ENCODE peak calls at places on chromosomes 2 and 18, in ten cellular contexts. D is left ventricle myocardium superior; L is tibial nerve; F is NCI-H1417; R is AG08395; H is iris pigment epithelial cell; U is ELF-1; V is NCI-H1092; K is A549; Z is stimulated activated CD8-positive, alpha-beta memory T cell treated with anti-CD3 and anti-CD28 coated beads, Interleukin-2, amount 100 ng/mL, for 1 hour. O is an unnamed sample.

GRCh38 chr2:52341732-52342131 is 1309.8 kb upstream of the NRXN1 start:
- DNase-seq in D (no peak), L (no peak), F (no peak), R (no peak), H (peak), U (no peak), V (no peak), K (no peak), Z (no peak), O (no peak)

GRCh38 chr18:57819671-57820460 is 16.8 kb upstream of the ATP8B1 start:
- DNase-seq in D (peak), L (no peak), F (peak), R (peak), H (peak), U (no peak), V (peak), K (peak), Z (no peak), O (no peak)

GRCh38 chr2:136116813-136117390 is 1.0 kb downstream of the CXCR4 start:
- DNase-seq in D (peak), L (no peak), F (peak), R (no peak), H (no peak), U (peak), V (no peak), K (no peak), Z (no peak), O (peak)

GRCh38 chr2:160828076-160828475 is 332.2 kb upstream of the TANK start:
- DNase-seq in D (no peak), L (no peak), F (no peak), R (no peak), H (no peak), U (no peak), V (no peak), K (no peak), Z (no peak), O (no peak)

GRCh38 chr2:176817061-176817565 is 395.5 kb upstream of the HNRNPA3 start:
- DNase-seq in D (no peak), L (no peak), F (peak), R (peak), H (no peak), U (peak), V (no peak), K (no peak), Z (no peak), O (no peak)

GRCh38 chr2:30394096-30394495 is 53.0 kb upstream of the LCLAT1 start:
- DNase-seq in D (no peak), L (no peak), F (peak), R (no peak), H (no peak), U (no peak), V (peak), K (no peak), Z (no peak), O (no peak)

GRCh38 chr2:123077101-123077500 is 948.0 kb upstream of the CNTNAP5 start:
- DNase-seq in D (no peak), L (no peak), F (no peak), R (no peak), H (no peak), U (peak), V (no peak), K (no peak), Z (no peak), O (no peak)

GRCh38 chr18:69838620-69839411 is 108.9 kb downstream of the CD226 start:
- DNase-seq in D (no peak), L (no peak), F (no peak), R (no peak), H (no peak), U (peak), V (no peak), K (peak), Z (no peak), O (no peak)

GRCh38 chr2:117976581-117976980 is 37.3 kb downstream of the CCDC93 start:
- DNase-seq in D (no peak), L (no peak), F (no peak), R (no peak), H (no peak), U (no peak), V (no peak), K (no peak), Z (no peak), O (no peak)

GRCh38 chr2:228675042-228675441 is 493.6 kb upstream of the SPHKAP start:
- DNase-seq in D (no peak), L (no peak), F (no peak), R (peak), H (peak), U (no peak), V (no peak), K (no peak), Z (no peak), O (no peak)

GRCh38 chr18:25535495-25535894 is 183.5 kb upstream of the ZNF521 start:
- DNase-seq in D (no peak), L (no peak), F (peak), R (no peak), H (no peak), U (no peak), V (no peak), K (no peak), Z (no peak), O (no peak)

GRCh38 chr2:151878655-151879563 is 50.7 kb upstream of the ARL5A start:
- DNase-seq in D (no peak), L (no peak), F (no peak), R (no peak), H (peak), U (peak), V (no peak), K (no peak), Z (no peak), O (no peak)

GRCh38 chr2:120307482-120307881 is 38.5 kb upstream of the INHBB start:
- DNase-seq in D (no peak), L (no peak), F (no peak), R (no peak), H (no peak), U (no peak), V (no peak), K (no peak), Z (no peak), O (no peak)

GRCh38 chr2:26561918-26562810 is 79.0 kb downstream of the CIB4 start:
- DNase-seq in D (peak), L (no peak), F (peak), R (peak), H (peak), U (peak), V (peak), K (peak), Z (no peak), O (no peak)

GRCh38 chr2:215808996-215809395 is 204.4 kb downstream of the MREG start:
- DNase-seq in D (no peak), L (no peak), F (no peak), R (no peak), H (no peak), U (no peak), V (no peak), K (no peak), Z (no peak), O (no peak)

GRCh38 chr2:12766421-12766879 is 49.7 kb downstream of the TRIB2 start:
- DNase-seq in D (no peak), L (no peak), F (no peak), R (no peak), H (peak), U (no peak), V (no peak), K (no peak), Z (no peak), O (no peak)

GRCh38 chr18:43017622-43018021 is 97.9 kb downstream of the RIT2 start:
- DNase-seq in D (no peak), L (no peak), F (no peak), R (no peak), H (no peak), U (no peak), V (no peak), K (no peak), Z (no peak), O (no peak)